ENCODE peak calls at places on chromosome 19, in four cellular contexts. O is K562, F is cardiac muscle cell, B is GM23248. S is an unnamed sample.

GRCh38 chr19:36489920-36490415 is 607 bp upstream of the ZNF566 start:
- DNase-seq in O (peak), F (peak), B (peak), S (peak)

GRCh38 chr19:48646192-48646911 is 365 bp upstream of the CA11 start:
- DNase-seq in O (peak), F (peak), B (peak), S (peak)

GRCh38 chr19:12996542-12997094 is 1.3 kb downstream of the NFIX start:
- DNase-seq in O (peak), F (no peak), B (peak), S (peak)

GRCh38 chr19:45213031-45213430 is 32.2 kb downstream of the EXOC3L2 start:
- DNase-seq in O (no peak), F (no peak), B (no peak), S (no peak)

GRCh38 chr19:29660835-29661234 is 4.4 kb upstream of the PLEKHF1 start:
- DNase-seq in O (peak), F (no peak), B (peak), S (no peak)

GRCh38 chr19:34173145-34173956 is 1.0 kb downstream of the LSM14A start:
- DNase-seq in O (peak), F (peak), B (peak), S (peak)

GRCh38 chr19:45100797-45101196 is 7.8 kb downstream of the PPP1R37 start:
- DNase-seq in O (no peak), F (no peak), B (peak), S (peak)

GRCh38 chr19:5403968-5404640 is 51.1 kb upstream of the ZNRF4 start:
- DNase-seq in O (peak), F (peak), B (peak), S (peak)

GRCh38 chr19:10007811-10008211 is 2.5 kb downstream of the COL5A3 start:
- DNase-seq in O (no peak), F (no peak), B (peak), S (no peak)

GRCh38 chr19:35425682-35426081 is 22.4 kb upstream of the FFAR2 start:
- DNase-seq in O (no peak), F (no peak), B (no peak), S (no peak)

GRCh38 chr19:39359026-39359425 is 16.8 kb downstream of the SAMD4B start:
- DNase-seq in O (no peak), F (no peak), B (no peak), S (no peak)

DNA sequence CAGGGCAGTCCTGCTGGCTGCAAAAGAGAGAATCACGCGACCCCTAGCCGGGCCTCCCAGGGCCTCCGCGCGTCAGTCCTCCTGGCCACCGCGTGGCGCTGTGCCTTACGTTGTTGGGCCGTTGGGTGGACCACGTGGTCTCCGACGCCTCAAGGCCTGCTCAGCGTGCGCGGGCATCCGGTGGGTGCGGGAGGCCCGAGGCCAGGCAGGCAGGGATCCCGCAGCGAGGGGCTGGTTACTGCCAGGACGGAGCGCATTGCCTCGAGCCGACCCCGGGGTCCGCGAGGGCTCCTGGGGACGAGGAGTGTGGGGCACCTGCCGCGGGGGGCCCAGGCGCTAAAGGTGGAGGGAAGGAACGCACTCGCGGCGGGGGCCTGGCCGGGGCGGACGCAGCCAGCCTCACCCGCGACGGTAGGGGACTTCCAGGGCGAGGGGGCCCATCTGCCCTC is at the start of gene TDRD12:
- DNase-seq in O (no peak), F (no peak), B (no peak), S (peak)
- H3K27ac ChIP-seq in O (no peak), F (no peak), B (no peak), S (no peak)

DNA sequence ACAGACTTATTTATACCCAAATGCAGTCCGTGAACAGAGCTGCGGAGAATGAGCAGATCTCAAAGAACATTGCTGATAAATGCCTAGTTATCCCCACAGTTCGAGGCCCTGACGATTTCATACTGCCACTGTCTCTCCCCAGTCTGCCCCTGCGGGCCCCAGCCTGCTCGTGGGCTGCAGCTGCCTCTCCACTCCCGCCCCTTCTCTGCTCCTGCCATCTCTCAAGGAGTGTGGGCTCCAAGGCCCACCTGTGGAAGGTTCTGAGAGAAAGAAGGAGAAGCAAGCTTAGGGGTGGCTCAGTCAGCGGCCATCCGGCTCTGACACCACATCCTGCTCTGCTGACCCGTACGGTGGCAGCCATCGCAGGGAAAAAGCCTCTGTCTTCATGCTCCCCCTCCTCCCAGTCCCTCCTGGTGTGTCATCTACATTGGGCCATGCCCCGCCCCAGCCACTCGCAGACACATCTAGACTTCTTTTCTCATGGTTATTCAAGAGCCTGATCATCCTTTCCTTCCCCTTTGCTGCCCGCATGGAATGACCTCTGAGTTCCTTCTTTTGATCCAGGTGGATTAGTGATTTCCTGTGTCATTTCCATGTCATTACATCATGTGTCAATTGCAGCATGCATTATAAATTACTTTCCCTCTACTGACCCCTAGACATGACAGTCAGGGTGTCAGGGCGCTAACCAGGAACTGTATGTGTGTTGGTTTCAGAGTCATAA is 51.9 kb downstream of the EPS15L1 start:
- DNase-seq in O (no peak), F (peak), B (no peak), S (peak)
- H3K4me3 ChIP-seq in O (no peak), F (no peak), B (no peak), S (no peak)

GRCh38 chr19:7386769-7387168 is 38.0 kb downstream of the ARHGEF18 start:
- DNase-seq in O (no peak), F (no peak), B (no peak), S (no peak)

GRCh38 chr19:7386308-7386707 is 37.6 kb downstream of the ARHGEF18 start:
- DNase-seq in O (peak), F (no peak), B (no peak), S (peak)

GRCh38 chr19:7382694-7383093 is 34.0 kb downstream of the ARHGEF18 start:
- DNase-seq in O (peak), F (no peak), B (no peak), S (peak)

GRCh38 chr19:7383284-7383683 is 34.5 kb downstream of the ARHGEF18 start:
- DNase-seq in O (no peak), F (no peak), B (no peak), S (no peak)

DNA sequence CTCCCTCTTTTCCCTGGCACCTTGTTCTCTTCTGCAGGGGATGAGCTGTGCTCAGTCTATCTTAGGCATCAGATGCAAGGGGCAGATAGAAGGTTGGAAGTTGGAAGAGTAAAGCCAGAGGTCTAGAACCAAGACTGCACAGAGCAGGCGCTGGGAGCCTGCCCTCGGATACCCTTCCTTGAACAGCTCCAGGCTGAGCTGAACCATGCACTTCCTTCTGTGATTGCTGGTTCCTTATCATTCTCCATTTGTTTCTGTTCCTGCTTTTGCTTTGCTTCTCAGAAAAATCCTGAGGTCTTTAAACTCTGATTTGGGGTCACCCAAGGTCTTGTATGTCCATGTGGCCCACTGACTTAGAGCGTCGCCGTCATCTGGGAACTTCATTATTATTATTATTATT is 36.3 kb downstream of the ARHGEF18 start:
- DNase-seq in O (no peak), F (no peak), B (no peak), S (no peak)
- H3K27ac ChIP-seq in O (no peak), F (no peak), B (no peak), S (no peak)

DNA sequence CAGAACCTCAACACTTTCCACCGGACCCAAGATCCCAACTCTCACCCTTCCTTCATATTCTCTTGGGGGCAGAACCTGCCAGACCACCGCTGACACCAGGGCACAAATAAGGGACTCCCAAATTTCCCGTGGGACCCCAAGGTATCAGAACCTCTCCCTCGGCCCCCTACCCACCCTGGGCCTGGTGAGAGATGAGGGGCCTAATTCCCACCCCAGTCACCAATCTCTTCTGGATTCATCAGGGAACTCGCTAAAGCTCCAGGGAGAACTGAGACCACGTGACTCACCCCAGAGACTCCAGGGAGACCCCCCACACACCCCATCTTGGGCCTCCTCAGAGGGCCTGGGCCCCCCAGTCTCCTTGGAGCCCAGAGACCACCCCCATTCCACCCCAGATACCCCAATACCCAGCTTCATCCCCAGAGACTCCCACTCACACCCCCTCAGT is 1.8 kb downstream of the LMNB2 start:
- DNase-seq in O (no peak), F (no peak), B (no peak), S (no peak)
- H3K4me3 ChIP-seq in O (peak), F (peak), B (peak), S (peak)

GRCh38 chr19:18345296-18345695 is 4.9 kb downstream of the PGPEP1 start:
- DNase-seq in O (no peak), F (no peak), B (no peak), S (no peak)
- H3K27ac ChIP-seq in O (no peak), F (no peak), B (no peak), S (peak)

S was measured in endodermal cell.